ENCODE peak calls at places on chromosomes 16 and 17, in seven cellular contexts. S is epithelial cell of esophagus; A is activated CD4-positive, alpha-beta T cell treated with anti-CD3 and anti-CD28 coated beads, Interleukin-2, amount 50 U/mL, for 1 hour; K is activated T-cell treated with anti-CD3 and anti-CD28 coated beads for 1 hour; I is neural crest cell; N is effector memory CD4-positive, alpha-beta T cell; L is nucleus accumbens. T is an unnamed sample.

GRCh38 chr17:72192409-72193192 is 71.8 kb downstream of the SOX9 start:
- DNase-seq in S (peak), A (no peak), K (no peak), I (no peak), N (no peak), L (no peak), T (no peak)

GRCh38 chr17:16938496-16939270 is 33.2 kb downstream of the TNFRSF13B start:
- DNase-seq in S (no peak), A (no peak), K (no peak), I (no peak), N (no peak), L (no peak), T (no peak)

GRCh38 chr16:51524555-51525373 is 373.7 kb upstream of the SALL1 start:
- DNase-seq in S (peak), A (no peak), K (no peak), I (no peak), N (no peak), L (no peak), T (no peak)

GRCh38 chr17:81842725-81843504 is 8.1 kb upstream of the PPP1R27 start:
- DNase-seq in S (peak), A (no peak), K (no peak), I (no peak), N (no peak), L (no peak), T (no peak)

GRCh38 chr17:37790153-37790552 is 45.3 kb upstream of the HNF1B start:
- DNase-seq in S (no peak), A (no peak), K (no peak), I (no peak), N (no peak), L (no peak), T (no peak)

GRCh38 chr17:48060249-48060648 is 12.1 kb downstream of the NFE2L1 start:
- DNase-seq in S (no peak), A (no peak), K (no peak), I (no peak), N (no peak), L (no peak), T (no peak)

GRCh38 chr17:44947461-44948314 is at the start of gene KIF18B:
- DNase-seq in S (peak), A (peak), K (peak), I (peak), N (peak), L (peak), T (peak)

GRCh38 chr16:80056334-80056733 is 455.8 kb upstream of the MAF start:
- DNase-seq in S (no peak), A (no peak), K (no peak), I (no peak), N (no peak), L (no peak), T (no peak)

GRCh38 chr16:27724491-27724878 is 174.5 kb downstream of the KATNIP start:
- DNase-seq in S (no peak), A (no peak), K (no peak), I (no peak), N (no peak), L (peak), T (no peak)

GRCh38 chr16:22091721-22092120 is 620 bp upstream of the VWA3A start:
- DNase-seq in S (no peak), A (no peak), K (no peak), I (no peak), N (no peak), L (no peak), T (no peak)

GRCh38 chr16:86288716-86289294 is 221.5 kb upstream of the FOXF1 start:
- DNase-seq in S (no peak), A (no peak), K (no peak), I (no peak), N (no peak), L (no peak), T (no peak)

GRCh38 chr17:39636587-39636926 is 387 bp upstream of the STARD3 start:
- DNase-seq in S (no peak), A (no peak), K (no peak), I (no peak), N (no peak), L (no peak), T (no peak)

GRCh38 chr17:44808156-44808555 is 21.9 kb downstream of the GJC1 start:
- DNase-seq in S (no peak), A (no peak), K (no peak), I (no peak), N (no peak), L (no peak), T (no peak)

GRCh38 chr17:10063730-10064221 is 134.6 kb downstream of the GAS7 start:
- DNase-seq in S (no peak), A (no peak), K (no peak), I (no peak), N (no peak), L (no peak), T (no peak)

GRCh38 chr17:44314869-44315661 is 6.7 kb downstream of the RUNDC3A start:
- DNase-seq in S (peak), A (peak), K (no peak), I (no peak), N (no peak), L (peak), T (no peak)

GRCh38 chr17:79054200-79054599 is 20.4 kb upstream of the ENGASE start:
- DNase-seq in S (no peak), A (no peak), K (no peak), I (no peak), N (no peak), L (no peak), T (no peak)

T was measured in substantia nigra.